ENCODE peak calls at places on chromosomes 6 and 20, in ten cellular contexts. One of them, this sample, is unnamed.

GRCh38 chr6:132764370-132764769 is 6.7 kb upstream of the VNN2 start:
- DNase-seq in fibroblast of lung: peak; percentile 80
- DNase-seq in epithelial cell of esophagus: peak; percentile 97
- DNase-seq in GM12864: no peak
- DNase-seq in mesothelial cell of epicardium: no peak
- DNase-seq in transverse colon: no peak
- DNase-seq in fibroblast of mammary gland: peak; percentile 74
- DNase-seq in WERI-Rb-1: no peak
- DNase-seq in nephron progenitor cell: peak; percentile 18
- DNase-seq in GM10248: no peak
- DNase-seq in this sample: no peak

GRCh38 chr6:37433657-37434271 is 743 bp downstream of the CMTR1 start:
- DNase-seq in fibroblast of lung: peak; percentile 19
- DNase-seq in epithelial cell of esophagus: peak; percentile 26
- DNase-seq in GM12864: peak; percentile 37
- DNase-seq in mesothelial cell of epicardium: no peak
- DNase-seq in transverse colon: no peak
- DNase-seq in fibroblast of mammary gland: peak; percentile 18
- DNase-seq in WERI-Rb-1: peak; percentile 50
- DNase-seq in nephron progenitor cell: no peak
- DNase-seq in GM10248: peak; percentile 68
- DNase-seq in this sample: no peak

GRCh38 chr6:151387581-151387980 is 3.8 kb downstream of the ZBTB2 start:
- DNase-seq in fibroblast of lung: peak; percentile 45
- DNase-seq in epithelial cell of esophagus: peak; percentile 13
- DNase-seq in GM12864: no peak
- DNase-seq in mesothelial cell of epicardium: no peak
- DNase-seq in transverse colon: no peak
- DNase-seq in fibroblast of mammary gland: peak; percentile 56
- DNase-seq in WERI-Rb-1: no peak
- DNase-seq in nephron progenitor cell: no peak
- DNase-seq in GM10248: no peak
- DNase-seq in this sample: no peak

GRCh38 chr20:49909499-49910339 is 5.6 kb downstream of the SPATA2 start:
- DNase-seq in fibroblast of lung: no peak
- DNase-seq in epithelial cell of esophagus: no peak
- DNase-seq in GM12864: no peak
- DNase-seq in mesothelial cell of epicardium: no peak
- DNase-seq in transverse colon: peak; percentile 84
- DNase-seq in fibroblast of mammary gland: no peak
- DNase-seq in WERI-Rb-1: peak; percentile 85
- DNase-seq in nephron progenitor cell: peak; percentile 61
- DNase-seq in GM10248: no peak
- DNase-seq in this sample: no peak

GRCh38 chr20:12173333-12173732 is 255.6 kb downstream of the BTBD3 start:
- DNase-seq in fibroblast of lung: no peak
- DNase-seq in epithelial cell of esophagus: no peak
- DNase-seq in GM12864: no peak
- DNase-seq in mesothelial cell of epicardium: no peak
- DNase-seq in transverse colon: no peak
- DNase-seq in fibroblast of mammary gland: no peak
- DNase-seq in WERI-Rb-1: no peak
- DNase-seq in nephron progenitor cell: no peak
- DNase-seq in GM10248: no peak
- DNase-seq in this sample: no peak

GRCh38 chr6:11418290-11418905 is 119.2 kb upstream of the TMEM170B start:
- DNase-seq in fibroblast of lung: no peak
- DNase-seq in epithelial cell of esophagus: no peak
- DNase-seq in GM12864: no peak
- DNase-seq in mesothelial cell of epicardium: no peak
- DNase-seq in transverse colon: no peak
- DNase-seq in fibroblast of mammary gland: no peak
- DNase-seq in WERI-Rb-1: no peak
- DNase-seq in nephron progenitor cell: no peak
- DNase-seq in GM10248: no peak
- DNase-seq in this sample: no peak

GRCh38 chr6:37057128-37057471 is 51.6 kb downstream of the FGD2 start:
- DNase-seq in fibroblast of lung: no peak
- DNase-seq in epithelial cell of esophagus: no peak
- DNase-seq in GM12864: no peak
- DNase-seq in mesothelial cell of epicardium: no peak
- DNase-seq in transverse colon: no peak
- DNase-seq in fibroblast of mammary gland: no peak
- DNase-seq in WERI-Rb-1: no peak
- DNase-seq in nephron progenitor cell: no peak
- DNase-seq in GM10248: no peak
- DNase-seq in this sample: no peak

GRCh38 chr20:53142225-53142624 is 170.1 kb downstream of the TSHZ2 start:
- DNase-seq in fibroblast of lung: no peak
- DNase-seq in epithelial cell of esophagus: no peak
- DNase-seq in GM12864: no peak
- DNase-seq in mesothelial cell of epicardium: no peak
- DNase-seq in transverse colon: no peak
- DNase-seq in fibroblast of mammary gland: no peak
- DNase-seq in WERI-Rb-1: no peak
- DNase-seq in nephron progenitor cell: no peak
- DNase-seq in GM10248: no peak
- DNase-seq in this sample: no peak

DNA sequence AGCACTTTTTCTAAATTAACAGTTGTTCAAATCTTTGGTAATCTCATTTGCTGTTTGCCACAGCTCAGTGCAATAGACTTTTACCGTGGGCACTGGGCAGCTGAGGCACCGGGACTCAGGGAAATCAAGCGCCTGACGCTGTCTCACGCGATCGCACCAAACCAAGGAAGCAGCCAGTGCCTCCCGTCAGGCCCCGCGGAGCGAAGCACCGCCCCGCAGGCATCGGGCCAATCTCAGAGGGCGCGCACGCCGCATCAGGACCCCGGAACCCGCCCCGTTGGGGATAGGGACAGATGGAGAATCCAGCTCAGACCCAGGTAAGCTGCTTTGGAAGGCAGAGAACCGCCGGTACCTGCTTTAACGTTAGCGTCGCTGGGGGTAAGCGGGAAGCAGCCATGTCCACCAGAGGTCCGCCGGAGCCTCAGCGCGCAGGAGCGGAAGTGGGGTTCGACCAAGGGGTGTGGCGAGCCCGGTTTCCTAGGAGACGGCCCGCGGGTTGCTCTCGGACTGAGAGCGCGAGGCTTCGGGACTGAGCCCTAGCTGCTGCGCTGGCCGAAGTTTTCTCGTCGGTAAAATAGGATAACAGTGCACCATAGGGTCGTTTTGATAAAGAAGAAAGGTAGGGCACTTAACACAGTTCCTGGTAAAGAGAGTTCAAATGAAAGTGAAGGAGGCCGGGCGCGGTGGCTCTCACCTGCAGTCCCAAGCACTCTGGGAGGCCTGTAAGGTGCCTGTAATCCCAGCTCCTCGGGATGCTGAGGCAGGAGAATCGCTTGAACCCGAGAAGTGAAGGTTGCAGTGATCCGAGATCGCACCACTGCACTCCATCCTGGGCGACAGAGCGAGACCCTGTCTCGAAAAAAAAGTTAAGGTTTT is at the start of gene LYRM2:
- DNase-seq in fibroblast of lung: peak; percentile 93
- DNase-seq in epithelial cell of esophagus: peak; percentile 94
- DNase-seq in GM12864: peak; percentile 68
- DNase-seq in mesothelial cell of epicardium: peak; percentile 87
- DNase-seq in transverse colon: peak; percentile 95
- DNase-seq in fibroblast of mammary gland: peak; percentile 89
- DNase-seq in WERI-Rb-1: peak; percentile 96
- DNase-seq in nephron progenitor cell: peak; percentile 94
- DNase-seq in GM10248: peak; percentile 94
- DNase-seq in this sample: peak; percentile 89
- TF ChIP-seq CTCF in fibroblast of lung: no peak
- TF ChIP-seq CTCF in epithelial cell of esophagus: peak; percentile 10
- TF ChIP-seq CTCF in GM12864: no peak
- TF ChIP-seq CTCF in mesothelial cell of epicardium: no peak
- TF ChIP-seq CTCF in transverse colon: no peak
- TF ChIP-seq CTCF in fibroblast of mammary gland: peak; percentile 3
- TF ChIP-seq CTCF in WERI-Rb-1: peak; percentile 5
- TF ChIP-seq CTCF in nephron progenitor cell: no peak
- TF ChIP-seq CTCF in GM10248: no peak
- TF ChIP-seq CTCF in this sample: no peak

DNA sequence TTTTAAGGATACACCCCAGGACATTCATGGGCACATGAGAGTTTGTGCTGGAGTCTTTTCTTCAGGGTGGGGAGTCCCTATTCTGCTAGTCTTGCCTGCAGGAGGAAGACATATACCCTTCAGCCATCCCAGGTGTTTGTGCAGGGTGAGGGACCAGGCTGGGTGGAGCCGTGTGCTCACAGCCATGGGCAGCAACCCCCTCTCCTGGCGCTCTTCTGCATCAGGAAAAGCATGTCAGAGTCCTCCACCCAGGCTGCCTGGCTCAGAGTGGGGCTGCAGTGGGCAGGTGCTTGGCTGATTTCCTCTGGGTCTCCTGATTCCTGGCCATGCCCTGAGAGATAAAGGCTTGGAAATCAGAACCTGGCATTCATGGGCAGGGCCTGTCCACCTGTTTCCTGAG is 22.7 kb upstream of the MLN start:
- DNase-seq in fibroblast of lung: no peak
- DNase-seq in epithelial cell of esophagus: no peak
- DNase-seq in GM12864: no peak
- DNase-seq in mesothelial cell of epicardium: no peak
- DNase-seq in transverse colon: no peak
- DNase-seq in fibroblast of mammary gland: no peak
- DNase-seq in WERI-Rb-1: peak; percentile 62
- DNase-seq in nephron progenitor cell: no peak
- DNase-seq in GM10248: no peak
- DNase-seq in this sample: no peak
- TF ChIP-seq CTCF in fibroblast of lung: no peak
- TF ChIP-seq CTCF in epithelial cell of esophagus: no peak
- TF ChIP-seq CTCF in GM12864: no peak
- TF ChIP-seq CTCF in mesothelial cell of epicardium: no peak
- TF ChIP-seq CTCF in transverse colon: no peak
- TF ChIP-seq CTCF in fibroblast of mammary gland: no peak
- TF ChIP-seq CTCF in WERI-Rb-1: peak; percentile 68
- TF ChIP-seq CTCF in nephron progenitor cell: no peak
- TF ChIP-seq CTCF in GM10248: no peak
- TF ChIP-seq CTCF in this sample: no peak

DNA sequence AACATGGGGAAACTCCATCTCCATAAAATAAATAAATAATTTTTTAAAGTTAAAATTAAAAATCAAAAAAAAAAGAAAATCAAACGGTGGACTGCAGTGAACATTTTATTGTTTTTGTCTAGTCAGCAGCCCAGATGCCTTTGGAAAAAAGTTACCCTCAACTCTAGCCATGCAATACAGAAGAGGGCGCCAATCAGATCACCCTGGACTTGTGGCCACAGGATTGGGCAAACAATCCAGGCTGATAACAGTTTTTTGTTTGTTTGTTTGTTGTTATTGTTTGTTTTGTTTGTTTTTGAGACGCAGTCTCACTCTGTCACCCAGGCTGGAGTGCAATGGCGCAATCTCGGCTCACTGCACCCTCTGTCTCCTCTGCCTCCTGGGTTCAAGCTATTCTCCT is 30.5 kb upstream of the NELFCD start:
- DNase-seq in fibroblast of lung: no peak
- DNase-seq in epithelial cell of esophagus: no peak
- DNase-seq in GM12864: no peak
- DNase-seq in mesothelial cell of epicardium: no peak
- DNase-seq in transverse colon: no peak
- DNase-seq in fibroblast of mammary gland: no peak
- DNase-seq in WERI-Rb-1: no peak
- DNase-seq in nephron progenitor cell: no peak
- DNase-seq in GM10248: no peak
- DNase-seq in this sample: no peak
- TF ChIP-seq CTCF in fibroblast of lung: no peak
- TF ChIP-seq CTCF in epithelial cell of esophagus: no peak
- TF ChIP-seq CTCF in GM12864: peak; percentile 8
- TF ChIP-seq CTCF in mesothelial cell of epicardium: no peak
- TF ChIP-seq CTCF in transverse colon: peak; percentile 4
- TF ChIP-seq CTCF in fibroblast of mammary gland: no peak
- TF ChIP-seq CTCF in WERI-Rb-1: no peak
- TF ChIP-seq CTCF in nephron progenitor cell: no peak
- TF ChIP-seq CTCF in GM10248: no peak
- TF ChIP-seq CTCF in this sample: no peak

GRCh38 chr20:33075281-33075680 is 4.2 kb upstream of the BPIFB4 start:
- DNase-seq in fibroblast of lung: no peak
- DNase-seq in epithelial cell of esophagus: no peak
- DNase-seq in GM12864: no peak
- DNase-seq in mesothelial cell of epicardium: no peak
- DNase-seq in transverse colon: no peak
- DNase-seq in fibroblast of mammary gland: no peak
- DNase-seq in WERI-Rb-1: peak; percentile 49
- DNase-seq in nephron progenitor cell: no peak
- DNase-seq in GM10248: no peak
- DNase-seq in this sample: no peak

GRCh38 chr20:33079267-33079666 is at the start of gene BPIFB4:
- DNase-seq in fibroblast of lung: peak; percentile 2
- DNase-seq in epithelial cell of esophagus: no peak
- DNase-seq in GM12864: no peak
- DNase-seq in mesothelial cell of epicardium: no peak
- DNase-seq in transverse colon: no peak
- DNase-seq in fibroblast of mammary gland: peak; percentile 3
- DNase-seq in WERI-Rb-1: no peak
- DNase-seq in nephron progenitor cell: no peak
- DNase-seq in GM10248: no peak
- DNase-seq in this sample: no peak

GRCh38 chr20:33072813-33073212 is 6.6 kb upstream of the BPIFB4 start:
- DNase-seq in fibroblast of lung: no peak
- DNase-seq in epithelial cell of esophagus: no peak
- DNase-seq in GM12864: no peak
- DNase-seq in mesothelial cell of epicardium: no peak
- DNase-seq in transverse colon: no peak
- DNase-seq in fibroblast of mammary gland: no peak
- DNase-seq in WERI-Rb-1: no peak
- DNase-seq in nephron progenitor cell: no peak
- DNase-seq in GM10248: no peak
- DNase-seq in this sample: no peak

GRCh38 chr20:33074675-33075074 is 4.8 kb upstream of the BPIFB4 start:
- DNase-seq in fibroblast of lung: no peak
- DNase-seq in epithelial cell of esophagus: no peak
- DNase-seq in GM12864: no peak
- DNase-seq in mesothelial cell of epicardium: no peak
- DNase-seq in transverse colon: no peak
- DNase-seq in fibroblast of mammary gland: no peak
- DNase-seq in WERI-Rb-1: no peak
- DNase-seq in nephron progenitor cell: no peak
- DNase-seq in GM10248: no peak
- DNase-seq in this sample: no peak

DNA sequence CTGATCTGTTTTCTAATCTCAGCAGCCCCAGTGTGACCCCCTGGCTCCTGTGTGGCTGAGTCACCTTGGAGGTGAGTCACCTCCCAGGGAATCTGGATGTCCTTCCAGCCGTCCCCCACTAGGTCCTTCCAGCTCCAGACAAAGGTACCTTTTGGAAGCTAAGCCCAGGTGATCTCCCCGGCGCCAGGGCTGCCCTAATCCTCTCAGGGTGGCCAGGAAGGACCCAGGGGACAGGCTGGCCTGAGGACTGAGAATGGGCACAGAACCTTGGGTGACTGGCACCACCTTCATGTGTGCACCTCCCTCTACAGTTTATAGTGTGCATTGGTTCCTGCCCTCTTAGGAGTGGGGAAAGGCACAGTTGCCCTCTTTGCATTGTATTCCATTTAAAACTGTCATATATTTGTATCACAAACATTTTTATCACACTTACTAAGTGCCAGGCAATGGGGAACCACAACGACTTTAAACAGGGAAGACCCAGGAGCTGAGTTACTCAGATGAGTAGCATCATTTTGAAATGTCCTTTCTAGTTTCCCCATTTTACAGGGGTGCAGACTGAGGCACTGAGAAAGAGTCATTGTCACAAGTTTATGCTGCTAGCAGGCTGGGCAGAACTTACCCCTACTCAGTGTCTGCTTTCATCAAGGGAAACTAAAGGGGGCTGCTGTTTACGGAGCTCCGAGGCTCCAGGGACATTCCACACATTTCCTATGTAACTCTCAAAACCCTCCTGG is 2.6 kb upstream of the BPIFB4 start:
- DNase-seq in fibroblast of lung: no peak
- DNase-seq in epithelial cell of esophagus: no peak
- DNase-seq in GM12864: no peak
- DNase-seq in mesothelial cell of epicardium: no peak
- DNase-seq in transverse colon: no peak
- DNase-seq in fibroblast of mammary gland: no peak
- DNase-seq in WERI-Rb-1: peak; percentile 60
- DNase-seq in nephron progenitor cell: no peak
- DNase-seq in GM10248: no peak
- DNase-seq in this sample: no peak
- TF ChIP-seq CTCF in fibroblast of lung: peak; percentile 10
- TF ChIP-seq CTCF in epithelial cell of esophagus: peak; percentile 35
- TF ChIP-seq CTCF in GM12864: peak; percentile 59
- TF ChIP-seq CTCF in mesothelial cell of epicardium: no peak
- TF ChIP-seq CTCF in transverse colon: no peak
- TF ChIP-seq CTCF in fibroblast of mammary gland: no peak
- TF ChIP-seq CTCF in WERI-Rb-1: peak; percentile 66
- TF ChIP-seq CTCF in nephron progenitor cell: no peak
- TF ChIP-seq CTCF in GM10248: peak; percentile 4
- TF ChIP-seq CTCF in this sample: no peak

This sample was measured in activated B cell treated with CpG ODN at 0.5 μM for 24 hours.